ENCODE peak calls at places on chromosomes 6 and 20, in six cellular contexts. One of them, this sample, is unnamed.

GRCh38 chr6:166442131-166442530 is 59.4 kb upstream of the MPC1 start:
- DNase-seq in stimulated activated CD8-positive, alpha-beta memory T cell treated with anti-CD3 and anti-CD28 coated beads, Interleukin-12 subunit alpha, Interleukin-12 subunit beta, amount 100 ng/mL, for 4 hours: no peak
- DNase-seq in activated naive CD4-positive, alpha-beta T cell treated with anti-CD3 and anti-CD28 coated beads, Interleukin-2, amount 50 U/mL, for 72 hours: no peak
- DNase-seq in A172: no peak
- DNase-seq in activated CD4-positive, alpha-beta T cell treated with anti-CD3 and anti-CD28 coated beads for 48 hours: no peak
- DNase-seq in GM23338: no peak
- DNase-seq in this sample: no peak

GRCh38 chr6:108250240-108250866 is 10.5 kb downstream of the SNX3 start:
- DNase-seq in stimulated activated CD8-positive, alpha-beta memory T cell treated with anti-CD3 and anti-CD28 coated beads, Interleukin-12 subunit alpha, Interleukin-12 subunit beta, amount 100 ng/mL, for 4 hours: no peak
- DNase-seq in activated naive CD4-positive, alpha-beta T cell treated with anti-CD3 and anti-CD28 coated beads, Interleukin-2, amount 50 U/mL, for 72 hours: no peak
- DNase-seq in A172: no peak
- DNase-seq in GM23338: peak; percentile 75
- DNase-seq in activated CD4-positive, alpha-beta T cell treated with anti-CD3 and anti-CD28 coated beads for 48 hours: no peak
- DNase-seq in this sample: no peak

GRCh38 chr6:20565291-20565690 is 31.0 kb downstream of the CDKAL1 start:
- DNase-seq in activated CD4-positive, alpha-beta T cell treated with anti-CD3 and anti-CD28 coated beads for 48 hours: no peak
- DNase-seq in A172: no peak
- DNase-seq in stimulated activated CD8-positive, alpha-beta memory T cell treated with anti-CD3 and anti-CD28 coated beads, Interleukin-12 subunit alpha, Interleukin-12 subunit beta, amount 100 ng/mL, for 4 hours: no peak
- DNase-seq in activated naive CD4-positive, alpha-beta T cell treated with anti-CD3 and anti-CD28 coated beads, Interleukin-2, amount 50 U/mL, for 72 hours: no peak
- DNase-seq in GM23338: no peak
- DNase-seq in this sample: no peak

GRCh38 chr6:3119040-3119723 is 671 bp downstream of the BPHL start:
- DNase-seq in activated CD4-positive, alpha-beta T cell treated with anti-CD3 and anti-CD28 coated beads for 48 hours: no peak
- DNase-seq in activated naive CD4-positive, alpha-beta T cell treated with anti-CD3 and anti-CD28 coated beads, Interleukin-2, amount 50 U/mL, for 72 hours: no peak
- DNase-seq in stimulated activated CD8-positive, alpha-beta memory T cell treated with anti-CD3 and anti-CD28 coated beads, Interleukin-12 subunit alpha, Interleukin-12 subunit beta, amount 100 ng/mL, for 4 hours: no peak
- DNase-seq in A172: peak; percentile 48
- DNase-seq in GM23338: no peak
- DNase-seq in this sample: no peak

GRCh38 chr20:62920039-62920645 is 6.2 kb downstream of the DIDO1 start:
- DNase-seq in GM23338: no peak
- DNase-seq in activated CD4-positive, alpha-beta T cell treated with anti-CD3 and anti-CD28 coated beads for 48 hours: no peak
- DNase-seq in A172: no peak
- DNase-seq in stimulated activated CD8-positive, alpha-beta memory T cell treated with anti-CD3 and anti-CD28 coated beads, Interleukin-12 subunit alpha, Interleukin-12 subunit beta, amount 100 ng/mL, for 4 hours: no peak
- DNase-seq in activated naive CD4-positive, alpha-beta T cell treated with anti-CD3 and anti-CD28 coated beads, Interleukin-2, amount 50 U/mL, for 72 hours: no peak
- DNase-seq in this sample: no peak

GRCh38 chr6:27295301-27296079 is 16.6 kb downstream of the POM121L2 start:
- DNase-seq in activated naive CD4-positive, alpha-beta T cell treated with anti-CD3 and anti-CD28 coated beads, Interleukin-2, amount 50 U/mL, for 72 hours: no peak
- DNase-seq in A172: peak; percentile 91
- DNase-seq in activated CD4-positive, alpha-beta T cell treated with anti-CD3 and anti-CD28 coated beads for 48 hours: no peak
- DNase-seq in stimulated activated CD8-positive, alpha-beta memory T cell treated with anti-CD3 and anti-CD28 coated beads, Interleukin-12 subunit alpha, Interleukin-12 subunit beta, amount 100 ng/mL, for 4 hours: no peak
- DNase-seq in GM23338: peak; percentile 85
- DNase-seq in this sample: no peak

GRCh38 chr6:22078802-22079545 is 217.9 kb downstream of the PRL start:
- DNase-seq in activated naive CD4-positive, alpha-beta T cell treated with anti-CD3 and anti-CD28 coated beads, Interleukin-2, amount 50 U/mL, for 72 hours: no peak
- DNase-seq in A172: no peak
- DNase-seq in stimulated activated CD8-positive, alpha-beta memory T cell treated with anti-CD3 and anti-CD28 coated beads, Interleukin-12 subunit alpha, Interleukin-12 subunit beta, amount 100 ng/mL, for 4 hours: no peak
- DNase-seq in GM23338: peak; percentile 68
- DNase-seq in activated CD4-positive, alpha-beta T cell treated with anti-CD3 and anti-CD28 coated beads for 48 hours: no peak
- DNase-seq in this sample: no peak

GRCh38 chr6:134686071-134686470 is 263.8 kb downstream of the ALDH8A1 start:
- DNase-seq in stimulated activated CD8-positive, alpha-beta memory T cell treated with anti-CD3 and anti-CD28 coated beads, Interleukin-12 subunit alpha, Interleukin-12 subunit beta, amount 100 ng/mL, for 4 hours: no peak
- DNase-seq in GM23338: no peak
- DNase-seq in activated naive CD4-positive, alpha-beta T cell treated with anti-CD3 and anti-CD28 coated beads, Interleukin-2, amount 50 U/mL, for 72 hours: no peak
- DNase-seq in A172: peak; percentile 47
- DNase-seq in activated CD4-positive, alpha-beta T cell treated with anti-CD3 and anti-CD28 coated beads for 48 hours: no peak
- DNase-seq in this sample: no peak

GRCh38 chr20:6768228-6769185 is 1.0 kb downstream of the BMP2 start:
- DNase-seq in A172: no peak
- DNase-seq in activated CD4-positive, alpha-beta T cell treated with anti-CD3 and anti-CD28 coated beads for 48 hours: peak; percentile 4
- DNase-seq in activated naive CD4-positive, alpha-beta T cell treated with anti-CD3 and anti-CD28 coated beads, Interleukin-2, amount 50 U/mL, for 72 hours: no peak
- DNase-seq in stimulated activated CD8-positive, alpha-beta memory T cell treated with anti-CD3 and anti-CD28 coated beads, Interleukin-12 subunit alpha, Interleukin-12 subunit beta, amount 100 ng/mL, for 4 hours: no peak
- DNase-seq in GM23338: peak; percentile 46
- DNase-seq in this sample: no peak

GRCh38 chr6:87731818-87732661 is 30.0 kb upstream of the AKIRIN2 start:
- DNase-seq in A172: peak; percentile 96
- DNase-seq in stimulated activated CD8-positive, alpha-beta memory T cell treated with anti-CD3 and anti-CD28 coated beads, Interleukin-12 subunit alpha, Interleukin-12 subunit beta, amount 100 ng/mL, for 4 hours: no peak
- DNase-seq in GM23338: peak; percentile 9
- DNase-seq in activated naive CD4-positive, alpha-beta T cell treated with anti-CD3 and anti-CD28 coated beads, Interleukin-2, amount 50 U/mL, for 72 hours: no peak
- DNase-seq in activated CD4-positive, alpha-beta T cell treated with anti-CD3 and anti-CD28 coated beads for 48 hours: peak; percentile 40
- DNase-seq in this sample: no peak

GRCh38 chr6:135147637-135148592 is 33.2 kb upstream of the MYB start:
- DNase-seq in A172: no peak
- DNase-seq in GM23338: no peak
- DNase-seq in stimulated activated CD8-positive, alpha-beta memory T cell treated with anti-CD3 and anti-CD28 coated beads, Interleukin-12 subunit alpha, Interleukin-12 subunit beta, amount 100 ng/mL, for 4 hours: no peak
- DNase-seq in activated CD4-positive, alpha-beta T cell treated with anti-CD3 and anti-CD28 coated beads for 48 hours: no peak
- DNase-seq in activated naive CD4-positive, alpha-beta T cell treated with anti-CD3 and anti-CD28 coated beads, Interleukin-2, amount 50 U/mL, for 72 hours: no peak
- DNase-seq in this sample: no peak

GRCh38 chr20:5524886-5525285 is 208.1 kb upstream of the PROKR2 start:
- DNase-seq in activated naive CD4-positive, alpha-beta T cell treated with anti-CD3 and anti-CD28 coated beads, Interleukin-2, amount 50 U/mL, for 72 hours: no peak
- DNase-seq in stimulated activated CD8-positive, alpha-beta memory T cell treated with anti-CD3 and anti-CD28 coated beads, Interleukin-12 subunit alpha, Interleukin-12 subunit beta, amount 100 ng/mL, for 4 hours: no peak
- DNase-seq in GM23338: no peak
- DNase-seq in A172: no peak
- DNase-seq in activated CD4-positive, alpha-beta T cell treated with anti-CD3 and anti-CD28 coated beads for 48 hours: no peak
- DNase-seq in this sample: no peak

GRCh38 chr20:60780388-60781025 is 471.6 kb upstream of the CDH4 start:
- DNase-seq in A172: no peak
- DNase-seq in activated naive CD4-positive, alpha-beta T cell treated with anti-CD3 and anti-CD28 coated beads, Interleukin-2, amount 50 U/mL, for 72 hours: no peak
- DNase-seq in activated CD4-positive, alpha-beta T cell treated with anti-CD3 and anti-CD28 coated beads for 48 hours: no peak
- DNase-seq in GM23338: no peak
- DNase-seq in stimulated activated CD8-positive, alpha-beta memory T cell treated with anti-CD3 and anti-CD28 coated beads, Interleukin-12 subunit alpha, Interleukin-12 subunit beta, amount 100 ng/mL, for 4 hours: no peak
- DNase-seq in this sample: no peak

GRCh38 chr6:136780972-136781371 is 11.3 kb downstream of the MAP3K5 start:
- DNase-seq in stimulated activated CD8-positive, alpha-beta memory T cell treated with anti-CD3 and anti-CD28 coated beads, Interleukin-12 subunit alpha, Interleukin-12 subunit beta, amount 100 ng/mL, for 4 hours: no peak
- DNase-seq in activated CD4-positive, alpha-beta T cell treated with anti-CD3 and anti-CD28 coated beads for 48 hours: no peak
- DNase-seq in GM23338: no peak
- DNase-seq in activated naive CD4-positive, alpha-beta T cell treated with anti-CD3 and anti-CD28 coated beads, Interleukin-2, amount 50 U/mL, for 72 hours: no peak
- DNase-seq in A172: no peak
- DNase-seq in this sample: no peak

GRCh38 chr20:61048292-61048691 is 203.8 kb upstream of the CDH4 start:
- DNase-seq in GM23338: no peak
- DNase-seq in activated CD4-positive, alpha-beta T cell treated with anti-CD3 and anti-CD28 coated beads for 48 hours: no peak
- DNase-seq in A172: no peak
- DNase-seq in stimulated activated CD8-positive, alpha-beta memory T cell treated with anti-CD3 and anti-CD28 coated beads, Interleukin-12 subunit alpha, Interleukin-12 subunit beta, amount 100 ng/mL, for 4 hours: no peak
- DNase-seq in activated naive CD4-positive, alpha-beta T cell treated with anti-CD3 and anti-CD28 coated beads, Interleukin-2, amount 50 U/mL, for 72 hours: no peak
- DNase-seq in this sample: no peak

GRCh38 chr6:25223421-25224052 is 55.6 kb upstream of the CARMIL1 start:
- DNase-seq in stimulated activated CD8-positive, alpha-beta memory T cell treated with anti-CD3 and anti-CD28 coated beads, Interleukin-12 subunit alpha, Interleukin-12 subunit beta, amount 100 ng/mL, for 4 hours: peak; percentile 25
- DNase-seq in GM23338: peak; percentile 80
- DNase-seq in activated CD4-positive, alpha-beta T cell treated with anti-CD3 and anti-CD28 coated beads for 48 hours: peak; percentile 77
- DNase-seq in activated naive CD4-positive, alpha-beta T cell treated with anti-CD3 and anti-CD28 coated beads, Interleukin-2, amount 50 U/mL, for 72 hours: no peak
- DNase-seq in A172: peak; percentile 57
- DNase-seq in this sample: peak; percentile 72

GRCh38 chr20:35626386-35627001 is 10.9 kb downstream of the SPAG4 start:
- DNase-seq in activated CD4-positive, alpha-beta T cell treated with anti-CD3 and anti-CD28 coated beads for 48 hours: no peak
- DNase-seq in GM23338: no peak
- DNase-seq in A172: no peak
- DNase-seq in stimulated activated CD8-positive, alpha-beta memory T cell treated with anti-CD3 and anti-CD28 coated beads, Interleukin-12 subunit alpha, Interleukin-12 subunit beta, amount 100 ng/mL, for 4 hours: no peak
- DNase-seq in activated naive CD4-positive, alpha-beta T cell treated with anti-CD3 and anti-CD28 coated beads, Interleukin-2, amount 50 U/mL, for 72 hours: peak; percentile 26
- DNase-seq in this sample: peak; percentile 1

GRCh38 chr6:129635396-129636164 is 74.4 kb downstream of the ARHGAP18 start:
- DNase-seq in activated CD4-positive, alpha-beta T cell treated with anti-CD3 and anti-CD28 coated beads for 48 hours: no peak
- DNase-seq in A172: peak; percentile 49
- DNase-seq in activated naive CD4-positive, alpha-beta T cell treated with anti-CD3 and anti-CD28 coated beads, Interleukin-2, amount 50 U/mL, for 72 hours: no peak
- DNase-seq in GM23338: no peak
- DNase-seq in stimulated activated CD8-positive, alpha-beta memory T cell treated with anti-CD3 and anti-CD28 coated beads, Interleukin-12 subunit alpha, Interleukin-12 subunit beta, amount 100 ng/mL, for 4 hours: no peak
- DNase-seq in this sample: no peak

GRCh38 chr6:75524322-75524972 is 30.8 kb upstream of the FILIP1 start:
- DNase-seq in activated CD4-positive, alpha-beta T cell treated with anti-CD3 and anti-CD28 coated beads for 48 hours: no peak
- DNase-seq in stimulated activated CD8-positive, alpha-beta memory T cell treated with anti-CD3 and anti-CD28 coated beads, Interleukin-12 subunit alpha, Interleukin-12 subunit beta, amount 100 ng/mL, for 4 hours: no peak
- DNase-seq in activated naive CD4-positive, alpha-beta T cell treated with anti-CD3 and anti-CD28 coated beads, Interleukin-2, amount 50 U/mL, for 72 hours: no peak
- DNase-seq in GM23338: peak; percentile 1
- DNase-seq in A172: peak; percentile 85
- DNase-seq in this sample: no peak

GRCh38 chr6:129759851-129760595 is 50.0 kb upstream of the ARHGAP18 start:
- DNase-seq in activated CD4-positive, alpha-beta T cell treated with anti-CD3 and anti-CD28 coated beads for 48 hours: no peak
- DNase-seq in A172: no peak
- DNase-seq in GM23338: no peak
- DNase-seq in stimulated activated CD8-positive, alpha-beta memory T cell treated with anti-CD3 and anti-CD28 coated beads, Interleukin-12 subunit alpha, Interleukin-12 subunit beta, amount 100 ng/mL, for 4 hours: no peak
- DNase-seq in activated naive CD4-positive, alpha-beta T cell treated with anti-CD3 and anti-CD28 coated beads, Interleukin-2, amount 50 U/mL, for 72 hours: no peak
- DNase-seq in this sample: no peak

GRCh38 chr20:35271904-35272303 is 6.0 kb downstream of the MMP24OS start:
- DNase-seq in A172: no peak
- DNase-seq in activated CD4-positive, alpha-beta T cell treated with anti-CD3 and anti-CD28 coated beads for 48 hours: no peak
- DNase-seq in stimulated activated CD8-positive, alpha-beta memory T cell treated with anti-CD3 and anti-CD28 coated beads, Interleukin-12 subunit alpha, Interleukin-12 subunit beta, amount 100 ng/mL, for 4 hours: no peak
- DNase-seq in GM23338: no peak
- DNase-seq in activated naive CD4-positive, alpha-beta T cell treated with anti-CD3 and anti-CD28 coated beads, Interleukin-2, amount 50 U/mL, for 72 hours: no peak
- DNase-seq in this sample: no peak

GRCh38 chr6:91352285-91352684 is 765.4 kb upstream of the MAP3K7 start:
- DNase-seq in activated CD4-positive, alpha-beta T cell treated with anti-CD3 and anti-CD28 coated beads for 48 hours: no peak
- DNase-seq in A172: no peak
- DNase-seq in activated naive CD4-positive, alpha-beta T cell treated with anti-CD3 and anti-CD28 coated beads, Interleukin-2, amount 50 U/mL, for 72 hours: no peak
- DNase-seq in GM23338: no peak
- DNase-seq in stimulated activated CD8-positive, alpha-beta memory T cell treated with anti-CD3 and anti-CD28 coated beads, Interleukin-12 subunit alpha, Interleukin-12 subunit beta, amount 100 ng/mL, for 4 hours: no peak
- DNase-seq in this sample: no peak

GRCh38 chr6:159470400-159470799 is 222.6 kb downstream of the SOD2 start:
- DNase-seq in stimulated activated CD8-positive, alpha-beta memory T cell treated with anti-CD3 and anti-CD28 coated beads, Interleukin-12 subunit alpha, Interleukin-12 subunit beta, amount 100 ng/mL, for 4 hours: no peak
- DNase-seq in activated CD4-positive, alpha-beta T cell treated with anti-CD3 and anti-CD28 coated beads for 48 hours: no peak
- DNase-seq in A172: no peak
- DNase-seq in activated naive CD4-positive, alpha-beta T cell treated with anti-CD3 and anti-CD28 coated beads, Interleukin-2, amount 50 U/mL, for 72 hours: no peak
- DNase-seq in GM23338: no peak
- DNase-seq in this sample: no peak

GRCh38 chr6:154479388-154480143 is 30.9 kb downstream of the CNKSR3 start:
- DNase-seq in activated CD4-positive, alpha-beta T cell treated with anti-CD3 and anti-CD28 coated beads for 48 hours: no peak
- DNase-seq in stimulated activated CD8-positive, alpha-beta memory T cell treated with anti-CD3 and anti-CD28 coated beads, Interleukin-12 subunit alpha, Interleukin-12 subunit beta, amount 100 ng/mL, for 4 hours: no peak
- DNase-seq in A172: peak; percentile 26
- DNase-seq in activated naive CD4-positive, alpha-beta T cell treated with anti-CD3 and anti-CD28 coated beads, Interleukin-2, amount 50 U/mL, for 72 hours: no peak
- DNase-seq in GM23338: no peak
- DNase-seq in this sample: no peak

GRCh38 chr20:4227085-4227821 is 211.9 kb upstream of the RNF24 start:
- DNase-seq in activated naive CD4-positive, alpha-beta T cell treated with anti-CD3 and anti-CD28 coated beads, Interleukin-2, amount 50 U/mL, for 72 hours: no peak
- DNase-seq in GM23338: peak; percentile 80
- DNase-seq in activated CD4-positive, alpha-beta T cell treated with anti-CD3 and anti-CD28 coated beads for 48 hours: peak; percentile 6
- DNase-seq in stimulated activated CD8-positive, alpha-beta memory T cell treated with anti-CD3 and anti-CD28 coated beads, Interleukin-12 subunit alpha, Interleukin-12 subunit beta, amount 100 ng/mL, for 4 hours: no peak
- DNase-seq in A172: peak; percentile 82
- DNase-seq in this sample: peak; percentile 8

GRCh38 chr6:16320533-16321340 is 82.3 kb downstream of the GMPR start:
- DNase-seq in activated naive CD4-positive, alpha-beta T cell treated with anti-CD3 and anti-CD28 coated beads, Interleukin-2, amount 50 U/mL, for 72 hours: no peak
- DNase-seq in A172: no peak
- DNase-seq in activated CD4-positive, alpha-beta T cell treated with anti-CD3 and anti-CD28 coated beads for 48 hours: peak; percentile 12
- DNase-seq in GM23338: no peak
- DNase-seq in stimulated activated CD8-positive, alpha-beta memory T cell treated with anti-CD3 and anti-CD28 coated beads, Interleukin-12 subunit alpha, Interleukin-12 subunit beta, amount 100 ng/mL, for 4 hours: no peak
- DNase-seq in this sample: no peak

GRCh38 chr6:135904666-135905065 is 53.2 kb downstream of the PDE7B start:
- DNase-seq in stimulated activated CD8-positive, alpha-beta memory T cell treated with anti-CD3 and anti-CD28 coated beads, Interleukin-12 subunit alpha, Interleukin-12 subunit beta, amount 100 ng/mL, for 4 hours: no peak
- DNase-seq in activated naive CD4-positive, alpha-beta T cell treated with anti-CD3 and anti-CD28 coated beads, Interleukin-2, amount 50 U/mL, for 72 hours: no peak
- DNase-seq in A172: no peak
- DNase-seq in activated CD4-positive, alpha-beta T cell treated with anti-CD3 and anti-CD28 coated beads for 48 hours: no peak
- DNase-seq in GM23338: no peak
- DNase-seq in this sample: no peak

GRCh38 chr6:157942351-157942750 is 39.3 kb upstream of the SYNJ2 start:
- DNase-seq in A172: no peak
- DNase-seq in activated CD4-positive, alpha-beta T cell treated with anti-CD3 and anti-CD28 coated beads for 48 hours: no peak
- DNase-seq in activated naive CD4-positive, alpha-beta T cell treated with anti-CD3 and anti-CD28 coated beads, Interleukin-2, amount 50 U/mL, for 72 hours: no peak
- DNase-seq in GM23338: no peak
- DNase-seq in stimulated activated CD8-positive, alpha-beta memory T cell treated with anti-CD3 and anti-CD28 coated beads, Interleukin-12 subunit alpha, Interleukin-12 subunit beta, amount 100 ng/mL, for 4 hours: no peak
- DNase-seq in this sample: no peak

GRCh38 chr6:78749326-78749725 is 118.0 kb upstream of the IRAK1BP1 start:
- DNase-seq in activated CD4-positive, alpha-beta T cell treated with anti-CD3 and anti-CD28 coated beads for 48 hours: no peak
- DNase-seq in activated naive CD4-positive, alpha-beta T cell treated with anti-CD3 and anti-CD28 coated beads, Interleukin-2, amount 50 U/mL, for 72 hours: no peak
- DNase-seq in A172: peak; percentile 22
- DNase-seq in GM23338: no peak
- DNase-seq in stimulated activated CD8-positive, alpha-beta memory T cell treated with anti-CD3 and anti-CD28 coated beads, Interleukin-12 subunit alpha, Interleukin-12 subunit beta, amount 100 ng/mL, for 4 hours: no peak
- DNase-seq in this sample: no peak

GRCh38 chr20:19928379-19929360 is 88.5 kb upstream of the NAA20 start:
- DNase-seq in A172: no peak
- DNase-seq in stimulated activated CD8-positive, alpha-beta memory T cell treated with anti-CD3 and anti-CD28 coated beads, Interleukin-12 subunit alpha, Interleukin-12 subunit beta, amount 100 ng/mL, for 4 hours: no peak
- DNase-seq in GM23338: no peak
- DNase-seq in activated naive CD4-positive, alpha-beta T cell treated with anti-CD3 and anti-CD28 coated beads, Interleukin-2, amount 50 U/mL, for 72 hours: no peak
- DNase-seq in activated CD4-positive, alpha-beta T cell treated with anti-CD3 and anti-CD28 coated beads for 48 hours: no peak
- DNase-seq in this sample: no peak